ENCODE peak calls at places on chromosomes 3 and 15, in ten cellular contexts. One of them, this sample, is unnamed.
A peak's percentile ranks its signal among the peaks of the same experiment; 100 is the strongest.

GRCh38 chr3:167032267-167032876 is 347.7 kb downstream of the ZBBX start:
- DNase-seq in GM12891: no peak
- DNase-seq in suprapubic skin: no peak
- DNase-seq in breast epithelium: no peak
- DNase-seq in transverse colon: no peak
- DNase-seq in GM12878: no peak
- DNase-seq in spleen: no peak
- DNase-seq in GM23338: peak; percentile 74
- DNase-seq in GM12892: no peak
- DNase-seq in stomach: no peak
- DNase-seq in this sample: no peak

GRCh38 chr15:98155356-98155755 is 194.9 kb downstream of the ARRDC4 start:
- DNase-seq in stomach: no peak
- DNase-seq in GM12891: no peak
- DNase-seq in GM12878: no peak
- DNase-seq in GM23338: no peak
- DNase-seq in transverse colon: no peak
- DNase-seq in GM12892: no peak
- DNase-seq in breast epithelium: no peak
- DNase-seq in spleen: no peak
- DNase-seq in suprapubic skin: no peak
- DNase-seq in this sample: no peak

GRCh38 chr3:36540898-36541518 is 160.7 kb downstream of the STAC start:
- DNase-seq in GM12891: no peak
- DNase-seq in GM23338: peak; percentile 81
- DNase-seq in breast epithelium: no peak
- DNase-seq in GM12892: no peak
- DNase-seq in GM12878: no peak
- DNase-seq in stomach: no peak
- DNase-seq in suprapubic skin: no peak
- DNase-seq in transverse colon: no peak
- DNase-seq in spleen: no peak
- DNase-seq in this sample: no peak

GRCh38 chr15:60804986-60805949 is 326.3 kb upstream of the ICE2 start:
- DNase-seq in GM12878: no peak
- DNase-seq in GM12892: no peak
- DNase-seq in stomach: no peak
- DNase-seq in GM12891: no peak
- DNase-seq in transverse colon: no peak
- DNase-seq in suprapubic skin: peak; percentile 81
- DNase-seq in spleen: no peak
- DNase-seq in breast epithelium: no peak
- DNase-seq in GM23338: peak; percentile 92
- DNase-seq in this sample: no peak

GRCh38 chr3:98746882-98747281 is 16.3 kb upstream of the ST3GAL6 start:
- DNase-seq in suprapubic skin: no peak
- DNase-seq in transverse colon: no peak
- DNase-seq in GM12891: no peak
- DNase-seq in spleen: no peak
- DNase-seq in GM23338: no peak
- DNase-seq in GM12892: no peak
- DNase-seq in GM12878: no peak
- DNase-seq in stomach: no peak
- DNase-seq in breast epithelium: no peak
- DNase-seq in this sample: no peak

GRCh38 chr15:58985443-58985842 is 2.0 kb upstream of the RNF111 start:
- DNase-seq in suprapubic skin: peak; percentile 84
- DNase-seq in GM12891: no peak
- DNase-seq in spleen: no peak
- DNase-seq in transverse colon: peak; percentile 25
- DNase-seq in breast epithelium: no peak
- DNase-seq in GM12878: no peak
- DNase-seq in GM23338: peak; percentile 87
- DNase-seq in GM12892: no peak
- DNase-seq in stomach: no peak
- DNase-seq in this sample: no peak

GRCh38 chr3:107561980-107562379 is 39.2 kb downstream of the BBX start:
- DNase-seq in stomach: no peak
- DNase-seq in breast epithelium: no peak
- DNase-seq in transverse colon: no peak
- DNase-seq in GM12878: no peak
- DNase-seq in GM23338: no peak
- DNase-seq in GM12892: no peak
- DNase-seq in suprapubic skin: no peak
- DNase-seq in spleen: no peak
- DNase-seq in GM12891: no peak
- DNase-seq in this sample: no peak

GRCh38 chr15:70283511-70283910 is 185.8 kb upstream of the TLE3 start:
- DNase-seq in GM12891: no peak
- DNase-seq in stomach: no peak
- DNase-seq in transverse colon: no peak
- DNase-seq in suprapubic skin: no peak
- DNase-seq in spleen: no peak
- DNase-seq in GM23338: no peak
- DNase-seq in breast epithelium: no peak
- DNase-seq in GM12892: no peak
- DNase-seq in GM12878: no peak
- DNase-seq in this sample: no peak

GRCh38 chr3:65963787-65964707 is 74.7 kb downstream of the MAGI1 start:
- DNase-seq in transverse colon: no peak
- DNase-seq in spleen: no peak
- DNase-seq in breast epithelium: no peak
- DNase-seq in GM23338: peak; percentile 20
- DNase-seq in stomach: no peak
- DNase-seq in suprapubic skin: no peak
- DNase-seq in GM12891: peak; percentile 17
- DNase-seq in GM12892: peak; percentile 27
- DNase-seq in GM12878: peak; percentile 40
- DNase-seq in this sample: no peak
- TF ChIP-seq POLR2AphosphoS5 in transverse colon: no peak
- TF ChIP-seq POLR2AphosphoS5 in spleen: no peak
- TF ChIP-seq POLR2AphosphoS5 in breast epithelium: no peak
- TF ChIP-seq POLR2AphosphoS5 in GM23338: no peak
- TF ChIP-seq POLR2AphosphoS5 in stomach: peak; percentile 69
- TF ChIP-seq POLR2AphosphoS5 in suprapubic skin: no peak
- TF ChIP-seq POLR2AphosphoS5 in GM12891: no peak
- TF ChIP-seq POLR2AphosphoS5 in GM12892: no peak
- TF ChIP-seq POLR2AphosphoS5 in GM12878: no peak
- TF ChIP-seq POLR2AphosphoS5 in this sample: no peak

GRCh38 chr3:122892118-122892517 is 97.2 kb downstream of the SLC49A4 start:
- DNase-seq in suprapubic skin: no peak
- DNase-seq in GM23338: no peak
- DNase-seq in breast epithelium: no peak
- DNase-seq in GM12892: no peak
- DNase-seq in GM12878: no peak
- DNase-seq in spleen: no peak
- DNase-seq in stomach: no peak
- DNase-seq in transverse colon: no peak
- DNase-seq in GM12891: no peak
- DNase-seq in this sample: no peak

GRCh38 chr3:122886951-122887350 is 92.1 kb downstream of the SLC49A4 start:
- DNase-seq in stomach: no peak
- DNase-seq in GM12891: no peak
- DNase-seq in spleen: no peak
- DNase-seq in breast epithelium: no peak
- DNase-seq in GM12892: no peak
- DNase-seq in GM23338: no peak
- DNase-seq in suprapubic skin: no peak
- DNase-seq in transverse colon: no peak
- DNase-seq in GM12878: no peak
- DNase-seq in this sample: no peak

GRCh38 chr3:122892561-122892960 is 97.7 kb downstream of the SLC49A4 start:
- DNase-seq in spleen: no peak
- DNase-seq in transverse colon: no peak
- DNase-seq in stomach: no peak
- DNase-seq in GM12878: no peak
- DNase-seq in suprapubic skin: no peak
- DNase-seq in GM23338: no peak
- DNase-seq in GM12891: no peak
- DNase-seq in GM12892: no peak
- DNase-seq in breast epithelium: no peak
- DNase-seq in this sample: no peak

GRCh38 chr3:122893282-122893681 is 98.4 kb downstream of the SLC49A4 start:
- DNase-seq in GM23338: peak; percentile 8
- DNase-seq in transverse colon: no peak
- DNase-seq in suprapubic skin: no peak
- DNase-seq in GM12892: no peak
- DNase-seq in GM12891: no peak
- DNase-seq in breast epithelium: no peak
- DNase-seq in spleen: no peak
- DNase-seq in stomach: no peak
- DNase-seq in GM12878: no peak
- DNase-seq in this sample: no peak

DNA sequence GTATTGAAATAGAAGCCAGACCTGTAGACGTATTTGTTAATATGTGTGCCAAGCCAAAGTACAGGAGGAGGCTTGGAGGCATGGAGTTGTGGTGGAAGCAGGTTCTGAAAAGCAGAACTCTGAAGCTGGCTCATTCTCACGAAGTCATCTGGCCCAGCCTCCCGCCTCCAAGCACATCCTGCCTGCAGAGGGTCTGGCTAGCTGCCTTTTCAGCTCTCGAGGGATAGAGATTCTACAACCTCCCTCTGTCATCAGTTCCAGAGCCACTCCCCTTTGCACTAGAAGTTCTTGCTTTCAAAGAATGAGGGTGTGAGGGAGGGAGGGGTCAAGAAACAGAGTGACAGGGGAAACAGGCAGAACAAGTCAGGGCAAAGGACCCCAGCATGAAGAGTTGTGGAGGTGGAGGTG is 95.2 kb downstream of the SLC49A4 start:
- DNase-seq in spleen: no peak
- DNase-seq in GM12891: no peak
- DNase-seq in transverse colon: peak; percentile 16
- DNase-seq in GM12892: no peak
- DNase-seq in GM23338: peak; percentile 90
- DNase-seq in breast epithelium: peak; percentile 67
- DNase-seq in stomach: no peak
- DNase-seq in GM12878: peak; percentile 19
- DNase-seq in suprapubic skin: no peak
- DNase-seq in this sample: no peak
- TF ChIP-seq POLR2AphosphoS5 in spleen: no peak
- TF ChIP-seq POLR2AphosphoS5 in GM12891: no peak
- TF ChIP-seq POLR2AphosphoS5 in transverse colon: no peak
- TF ChIP-seq POLR2AphosphoS5 in GM12892: no peak
- TF ChIP-seq POLR2AphosphoS5 in GM23338: no peak
- TF ChIP-seq POLR2AphosphoS5 in breast epithelium: no peak
- TF ChIP-seq POLR2AphosphoS5 in stomach: no peak
- TF ChIP-seq POLR2AphosphoS5 in GM12878: no peak
- TF ChIP-seq POLR2AphosphoS5 in suprapubic skin: no peak
- TF ChIP-seq POLR2AphosphoS5 in this sample: no peak

GRCh38 chr3:156094391-156094790 is 26.0 kb upstream of the KCNAB1 start:
- DNase-seq in breast epithelium: no peak
- DNase-seq in transverse colon: no peak
- DNase-seq in GM12878: no peak
- DNase-seq in GM12891: no peak
- DNase-seq in stomach: no peak
- DNase-seq in spleen: no peak
- DNase-seq in GM12892: no peak
- DNase-seq in suprapubic skin: no peak
- DNase-seq in GM23338: no peak
- DNase-seq in this sample: no peak

GRCh38 chr3:156098437-156099035 is 21.8 kb upstream of the KCNAB1 start:
- DNase-seq in GM12878: peak; percentile 3
- DNase-seq in spleen: no peak
- DNase-seq in GM12891: no peak
- DNase-seq in transverse colon: no peak
- DNase-seq in suprapubic skin: no peak
- DNase-seq in stomach: no peak
- DNase-seq in GM23338: no peak
- DNase-seq in GM12892: no peak
- DNase-seq in breast epithelium: no peak
- DNase-seq in this sample: no peak

DNA sequence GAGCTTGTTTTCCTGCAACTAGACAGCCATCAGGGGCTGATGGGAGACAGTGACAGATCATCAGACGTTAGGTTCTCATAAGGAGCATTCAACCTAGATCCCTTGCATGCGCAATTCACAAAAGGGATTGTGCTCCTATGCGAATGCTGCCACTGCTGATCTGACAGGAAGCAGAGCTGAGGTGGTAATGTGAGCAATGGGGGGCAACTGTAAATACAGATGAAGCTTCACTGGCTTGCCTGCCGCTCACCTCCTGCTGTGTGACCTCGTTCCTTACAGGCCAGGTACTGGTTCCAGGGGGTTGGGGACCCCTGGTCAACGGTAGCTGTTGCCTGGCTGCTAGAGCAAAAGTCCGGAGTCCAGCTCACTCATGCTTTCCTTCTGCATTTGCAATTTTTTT is 26.4 kb upstream of the KCNAB1 start:
- DNase-seq in stomach: no peak
- DNase-seq in breast epithelium: no peak
- DNase-seq in spleen: no peak
- DNase-seq in GM12892: no peak
- DNase-seq in GM23338: peak; percentile 70
- DNase-seq in suprapubic skin: no peak
- DNase-seq in GM12878: no peak
- DNase-seq in GM12891: no peak
- DNase-seq in transverse colon: no peak
- DNase-seq in this sample: no peak
- TF ChIP-seq POLR2AphosphoS5 in stomach: no peak
- TF ChIP-seq POLR2AphosphoS5 in breast epithelium: no peak
- TF ChIP-seq POLR2AphosphoS5 in spleen: no peak
- TF ChIP-seq POLR2AphosphoS5 in GM12892: no peak
- TF ChIP-seq POLR2AphosphoS5 in GM23338: no peak
- TF ChIP-seq POLR2AphosphoS5 in suprapubic skin: no peak
- TF ChIP-seq POLR2AphosphoS5 in GM12878: no peak
- TF ChIP-seq POLR2AphosphoS5 in GM12891: no peak
- TF ChIP-seq POLR2AphosphoS5 in transverse colon: no peak
- TF ChIP-seq POLR2AphosphoS5 in this sample: no peak

GRCh38 chr3:187458383-187458782 is 90.2 kb downstream of the RTP4 start:
- DNase-seq in breast epithelium: no peak
- DNase-seq in suprapubic skin: no peak
- DNase-seq in GM12892: no peak
- DNase-seq in GM12891: no peak
- DNase-seq in GM12878: no peak
- DNase-seq in spleen: no peak
- DNase-seq in GM23338: no peak
- DNase-seq in transverse colon: no peak
- DNase-seq in stomach: no peak
- DNase-seq in this sample: no peak

GRCh38 chr3:187454416-187454815 is 86.2 kb downstream of the RTP4 start:
- DNase-seq in transverse colon: no peak
- DNase-seq in GM12891: no peak
- DNase-seq in GM12892: no peak
- DNase-seq in breast epithelium: no peak
- DNase-seq in spleen: no peak
- DNase-seq in GM12878: no peak
- DNase-seq in stomach: no peak
- DNase-seq in suprapubic skin: no peak
- DNase-seq in GM23338: no peak
- DNase-seq in this sample: no peak

GRCh38 chr3:187450791-187451190 is 82.6 kb downstream of the RTP4 start:
- DNase-seq in GM12891: no peak
- DNase-seq in transverse colon: no peak
- DNase-seq in breast epithelium: no peak
- DNase-seq in stomach: no peak
- DNase-seq in GM23338: no peak
- DNase-seq in GM12878: no peak
- DNase-seq in spleen: no peak
- DNase-seq in suprapubic skin: no peak
- DNase-seq in GM12892: no peak
- DNase-seq in this sample: no peak

DNA sequence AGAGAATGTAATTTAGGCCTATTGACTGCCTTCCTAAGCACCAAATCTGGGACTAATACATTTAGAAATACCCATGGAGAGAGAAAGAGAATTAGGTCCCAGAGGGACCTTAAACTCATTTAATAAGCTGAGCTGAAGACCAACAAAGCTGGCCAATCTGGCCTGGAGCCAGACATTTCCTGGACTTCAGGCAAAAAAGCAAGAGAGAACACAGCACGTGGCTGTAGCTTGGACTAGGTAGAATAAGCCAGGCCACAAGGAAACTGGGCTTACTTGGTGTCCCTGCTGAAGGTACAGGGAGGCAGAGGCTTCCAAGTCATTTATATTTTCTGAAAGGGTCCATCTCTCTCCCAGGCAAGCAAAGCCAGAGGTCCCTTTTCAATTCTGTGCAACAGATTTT is 88.1 kb downstream of the RTP4 start:
- DNase-seq in transverse colon: no peak
- DNase-seq in GM12878: no peak
- DNase-seq in suprapubic skin: no peak
- DNase-seq in GM12891: no peak
- DNase-seq in breast epithelium: peak; percentile 50
- DNase-seq in GM12892: no peak
- DNase-seq in stomach: peak; percentile 31
- DNase-seq in spleen: no peak
- DNase-seq in GM23338: no peak
- DNase-seq in this sample: no peak
- TF ChIP-seq POLR2AphosphoS5 in transverse colon: no peak
- TF ChIP-seq POLR2AphosphoS5 in GM12878: no peak
- TF ChIP-seq POLR2AphosphoS5 in suprapubic skin: no peak
- TF ChIP-seq POLR2AphosphoS5 in GM12891: no peak
- TF ChIP-seq POLR2AphosphoS5 in breast epithelium: no peak
- TF ChIP-seq POLR2AphosphoS5 in GM12892: no peak
- TF ChIP-seq POLR2AphosphoS5 in stomach: no peak
- TF ChIP-seq POLR2AphosphoS5 in spleen: no peak
- TF ChIP-seq POLR2AphosphoS5 in GM23338: no peak
- TF ChIP-seq POLR2AphosphoS5 in this sample: no peak

This sample was measured in HL-60.